ENCODE peak calls at places on chromosomes 1 and 21, in four cellular contexts. One of them, this sample, is unnamed.
A peak's percentile ranks its signal among the peaks of the same experiment; 100 is the strongest.

GRCh38 chr1:167923324-167924039 is 9.5 kb upstream of the ADCY10 start:
- DNase-seq in HCT116: no peak
- DNase-seq in H1: no peak
- DNase-seq in K562: peak; percentile 60
- DNase-seq in this sample: no peak

GRCh38 chr1:41360074-41361027 is 883 bp upstream of the FOXO6 start:
- DNase-seq in HCT116: no peak
- DNase-seq in H1: no peak
- DNase-seq in K562: peak; percentile 45
- DNase-seq in this sample: no peak

GRCh38 chr1:23593042-23593521 is 33.8 kb upstream of the ID3 start:
- DNase-seq in HCT116: no peak
- DNase-seq in H1: no peak
- DNase-seq in K562: no peak
- DNase-seq in this sample: no peak

GRCh38 chr1:92192246-92192645 is 25.5 kb upstream of the C1orf146 start:
- DNase-seq in HCT116: no peak
- DNase-seq in H1: no peak
- DNase-seq in K562: no peak
- DNase-seq in this sample: no peak

GRCh38 chr1:173333581-173333980 is 126.5 kb upstream of the TNFSF4 start:
- DNase-seq in HCT116: no peak
- DNase-seq in H1: no peak
- DNase-seq in K562: no peak
- DNase-seq in this sample: no peak

GRCh38 chr21:46604975-46605758 is at the start of gene S100B:
- DNase-seq in HCT116: no peak
- DNase-seq in H1: no peak
- DNase-seq in K562: no peak
- DNase-seq in this sample: no peak

GRCh38 chr21:46000731-46001641 is 19.4 kb downstream of the COL6A1 start:
- DNase-seq in HCT116: no peak
- DNase-seq in H1: no peak
- DNase-seq in K562: no peak
- DNase-seq in this sample: no peak

GRCh38 chr1:9321480-9321849 is 28.8 kb downstream of the SPSB1 start:
- DNase-seq in HCT116: no peak
- DNase-seq in H1: no peak
- DNase-seq in K562: no peak
- DNase-seq in this sample: no peak

GRCh38 chr1:228986093-228986904 is 251.0 kb downstream of the RHOU start:
- DNase-seq in HCT116: no peak
- DNase-seq in H1: no peak
- DNase-seq in K562: no peak
- DNase-seq in this sample: no peak

GRCh38 chr1:42002220-42002619 is 83.5 kb upstream of the HIVEP3 start:
- DNase-seq in HCT116: no peak
- DNase-seq in H1: no peak
- DNase-seq in K562: no peak
- DNase-seq in this sample: no peak

GRCh38 chr1:204511366-204511765 is 4.8 kb upstream of the MDM4 start:
- DNase-seq in HCT116: no peak
- DNase-seq in H1: no peak
- DNase-seq in K562: no peak
- DNase-seq in this sample: no peak

GRCh38 chr1:42993631-42994121 is 35.0 kb upstream of the SLC2A1 start:
- DNase-seq in HCT116: no peak
- DNase-seq in H1: no peak
- DNase-seq in K562: no peak
- DNase-seq in this sample: no peak

GRCh38 chr1:204075116-204075636 is 2.3 kb downstream of the SOX13 start:
- DNase-seq in HCT116: no peak
- DNase-seq in H1: no peak
- DNase-seq in K562: no peak
- DNase-seq in this sample: no peak

GRCh38 chr1:43864111-43865045 is 69.2 kb upstream of the ARTN start:
- DNase-seq in HCT116: no peak
- DNase-seq in H1: no peak
- DNase-seq in K562: peak; percentile 81
- DNase-seq in this sample: no peak

GRCh38 chr21:29870814-29871213 is 69.0 kb downstream of the GRIK1 start:
- DNase-seq in HCT116: no peak
- DNase-seq in H1: no peak
- DNase-seq in K562: peak; percentile 17
- DNase-seq in this sample: no peak

GRCh38 chr21:26964379-26964778 is 2.5 kb downstream of the ADAMTS5 start:
- DNase-seq in HCT116: no peak
- DNase-seq in H1: no peak
- DNase-seq in K562: no peak
- DNase-seq in this sample: no peak

GRCh38 chr1:29508458-29509107 is 272.3 kb downstream of the PTPRU start:
- DNase-seq in HCT116: no peak
- DNase-seq in H1: no peak
- DNase-seq in K562: no peak
- DNase-seq in this sample: no peak

GRCh38 chr21:44881586-44881939 is 8.1 kb upstream of the PTTG1IP start:
- DNase-seq in HCT116: no peak
- DNase-seq in H1: no peak
- DNase-seq in K562: no peak
- DNase-seq in this sample: no peak

GRCh38 chr1:1354271-1355247 is 3.8 kb downstream of the MXRA8 start:
- DNase-seq in HCT116: no peak
- DNase-seq in H1: no peak
- DNase-seq in K562: no peak
- DNase-seq in this sample: no peak

GRCh38 chr1:201656670-201657032 is 117.7 kb downstream of the NAV1 start:
- DNase-seq in HCT116: no peak
- DNase-seq in H1: no peak
- DNase-seq in K562: no peak
- DNase-seq in this sample: no peak

GRCh38 chr1:206898089-206898908 is 1.1 kb downstream of the IL24 start:
- DNase-seq in HCT116: no peak
- DNase-seq in H1: no peak
- DNase-seq in K562: no peak
- DNase-seq in this sample: no peak

GRCh38 chr1:68321084-68321685 is 88.9 kb upstream of the WLS start:
- DNase-seq in HCT116: no peak
- DNase-seq in H1: peak; percentile 23
- DNase-seq in K562: peak; percentile 39
- DNase-seq in this sample: peak; percentile 57

GRCh38 chr1:70295737-70296136 is 58.8 kb downstream of the ANKRD13C start:
- DNase-seq in HCT116: no peak
- DNase-seq in H1: no peak
- DNase-seq in K562: no peak
- DNase-seq in this sample: no peak

GRCh38 chr1:91596474-91596873 is 95.8 kb downstream of the CDC7 start:
- DNase-seq in HCT116: no peak
- DNase-seq in H1: no peak
- DNase-seq in K562: peak; percentile 79
- DNase-seq in this sample: no peak

GRCh38 chr1:20216574-20216973 is 30.3 kb upstream of the PLA2G2C start:
- DNase-seq in HCT116: peak; percentile 18
- DNase-seq in H1: no peak
- DNase-seq in K562: peak; percentile 36
- DNase-seq in this sample: no peak

GRCh38 chr1:196309386-196309785 is 298.9 kb downstream of the KCNT2 start:
- DNase-seq in HCT116: peak; percentile 27
- DNase-seq in H1: no peak
- DNase-seq in K562: peak; percentile 19
- DNase-seq in this sample: no peak

GRCh38 chr1:27258598-27258997 is 24.2 kb downstream of the WDTC1 start:
- DNase-seq in HCT116: no peak
- DNase-seq in H1: no peak
- DNase-seq in K562: no peak
- DNase-seq in this sample: no peak

GRCh38 chr1:11790880-11791715 is 14.7 kb downstream of the MTHFR start:
- DNase-seq in HCT116: peak; percentile 72
- DNase-seq in H1: no peak
- DNase-seq in K562: peak; percentile 83
- DNase-seq in this sample: no peak

GRCh38 chr1:35893051-35893879 is 10.3 kb downstream of the AGO1 start:
- DNase-seq in HCT116: no peak
- DNase-seq in H1: no peak
- DNase-seq in K562: no peak
- DNase-seq in this sample: no peak

GRCh38 chr21:16563111-16563510 is 833.3 kb downstream of the USP25 start:
- DNase-seq in HCT116: no peak
- DNase-seq in H1: no peak
- DNase-seq in K562: no peak
- DNase-seq in this sample: no peak

GRCh38 chr1:184392779-184393522 is 6.1 kb downstream of the C1orf21 start:
- DNase-seq in HCT116: no peak
- DNase-seq in H1: no peak
- DNase-seq in K562: no peak
- DNase-seq in this sample: no peak

GRCh38 chr1:184395370-184395769 is 8.5 kb downstream of the C1orf21 start:
- DNase-seq in HCT116: no peak
- DNase-seq in H1: no peak
- DNase-seq in K562: no peak
- DNase-seq in this sample: no peak

GRCh38 chr1:184399192-184399847 is 12.5 kb downstream of the C1orf21 start:
- DNase-seq in HCT116: no peak
- DNase-seq in H1: no peak
- DNase-seq in K562: no peak
- DNase-seq in this sample: no peak

GRCh38 chr1:184393924-184394323 is 7.1 kb downstream of the C1orf21 start:
- DNase-seq in HCT116: no peak
- DNase-seq in H1: no peak
- DNase-seq in K562: no peak
- DNase-seq in this sample: no peak

GRCh38 chr1:184396081-184396480 is 9.3 kb downstream of the C1orf21 start:
- DNase-seq in HCT116: no peak
- DNase-seq in H1: no peak
- DNase-seq in K562: no peak
- DNase-seq in this sample: no peak
- TF ChIP-seq ZNF274 in HCT116: no peak
- TF ChIP-seq ZNF274 in H1: no peak
- TF ChIP-seq ZNF274 in K562: no peak
- TF ChIP-seq ZNF274 in this sample: no peak

GRCh38 chr1:230825061-230825803 is 43.1 kb downstream of the C1orf198 start:
- DNase-seq in HCT116: no peak
- DNase-seq in H1: no peak
- DNase-seq in K562: no peak
- DNase-seq in this sample: no peak
- TF ChIP-seq ZNF274 in HCT116: no peak
- TF ChIP-seq ZNF274 in H1: no peak
- TF ChIP-seq ZNF274 in K562: no peak
- TF ChIP-seq ZNF274 in this sample: no peak

DNA sequence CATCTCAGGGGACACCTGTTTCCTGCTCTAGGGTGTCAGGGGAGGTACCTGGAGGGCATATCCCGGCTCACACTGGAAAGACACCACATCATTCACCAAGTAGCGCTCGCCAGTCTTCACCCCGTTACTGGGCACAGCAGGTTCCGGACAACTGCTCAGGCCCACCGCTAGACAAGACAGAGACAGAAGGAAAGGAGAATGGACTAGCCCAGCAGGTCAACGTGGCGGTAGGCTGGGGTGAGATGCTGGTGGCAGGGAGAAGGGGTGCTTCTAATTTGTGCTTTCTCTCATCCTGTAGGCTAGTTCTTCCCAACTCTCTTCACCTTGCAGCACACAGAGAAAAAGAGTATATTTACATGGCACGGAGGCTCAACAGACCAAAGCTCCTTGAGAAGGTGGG is 145.0 kb downstream of the ZSCAN20 start:
- DNase-seq in HCT116: no peak
- DNase-seq in H1: no peak
- DNase-seq in K562: no peak
- DNase-seq in this sample: no peak
- TF ChIP-seq ZNF274 in HCT116: no peak
- TF ChIP-seq ZNF274 in H1: no peak
- TF ChIP-seq ZNF274 in K562: no peak
- TF ChIP-seq ZNF274 in this sample: no peak

DNA sequence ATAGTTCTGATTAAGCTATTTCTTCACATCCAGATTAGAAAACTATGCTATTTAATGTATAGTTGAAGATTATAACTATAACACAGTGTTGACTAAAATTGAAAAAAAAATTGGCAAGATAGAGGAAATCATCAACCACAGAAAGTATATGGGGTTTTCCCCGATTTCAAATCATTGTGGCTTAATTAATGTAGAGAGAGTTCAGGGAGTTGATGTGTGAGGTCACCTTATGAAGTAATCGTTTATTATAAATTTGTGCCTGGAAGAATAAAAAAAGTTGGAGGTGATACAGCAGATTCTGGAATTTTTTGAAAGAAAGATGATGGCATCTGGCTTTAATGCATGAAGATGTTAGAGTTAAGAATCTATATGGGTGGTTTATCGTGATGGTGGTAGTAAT is 84.3 kb downstream of the PTGS2 start:
- DNase-seq in HCT116: no peak
- DNase-seq in H1: no peak
- DNase-seq in K562: no peak
- DNase-seq in this sample: no peak
- TF ChIP-seq ZNF274 in HCT116: no peak
- TF ChIP-seq ZNF274 in H1: no peak
- TF ChIP-seq ZNF274 in K562: no peak
- TF ChIP-seq ZNF274 in this sample: no peak

DNA sequence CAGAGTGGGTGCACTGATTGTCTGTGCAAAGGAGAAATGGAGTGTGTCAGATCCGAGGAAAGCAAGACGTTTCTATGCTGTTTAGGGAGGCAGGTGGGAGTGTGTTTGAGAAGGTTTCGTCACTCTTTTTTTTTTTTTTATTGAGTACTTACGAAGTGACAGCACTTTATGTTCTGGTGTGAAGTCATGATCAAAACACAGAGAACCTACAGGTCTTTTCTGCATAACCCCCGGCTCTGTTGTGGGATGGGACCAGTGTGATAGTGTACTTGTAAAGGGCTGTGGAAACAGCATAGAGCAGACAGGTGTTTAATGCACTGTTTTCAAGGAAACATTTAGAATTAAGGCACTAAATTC is 26.7 kb downstream of the MIA3 start:
- DNase-seq in HCT116: no peak
- DNase-seq in H1: no peak
- DNase-seq in K562: no peak
- DNase-seq in this sample: no peak
- TF ChIP-seq ZNF274 in HCT116: no peak
- TF ChIP-seq ZNF274 in H1: no peak
- TF ChIP-seq ZNF274 in K562: no peak
- TF ChIP-seq ZNF274 in this sample: no peak

GRCh38 chr1:180946537-180947507 is 34.1 kb downstream of the KIAA1614 start:
- DNase-seq in HCT116: no peak
- DNase-seq in H1: no peak
- DNase-seq in K562: no peak
- DNase-seq in this sample: no peak

GRCh38 chr1:180949616-180950000 is 36.9 kb downstream of the KIAA1614 start:
- DNase-seq in HCT116: no peak
- DNase-seq in H1: no peak
- DNase-seq in K562: no peak
- DNase-seq in this sample: no peak

GRCh38 chr1:180948846-180949615 is 36.3 kb downstream of the KIAA1614 start:
- DNase-seq in HCT116: no peak
- DNase-seq in H1: no peak
- DNase-seq in K562: no peak
- DNase-seq in this sample: no peak

GRCh38 chr1:180947901-180948311 is 35.2 kb downstream of the KIAA1614 start:
- DNase-seq in HCT116: no peak
- DNase-seq in H1: no peak
- DNase-seq in K562: no peak
- DNase-seq in this sample: no peak

GRCh38 chr1:180948357-180948756 is 35.7 kb downstream of the KIAA1614 start:
- DNase-seq in HCT116: no peak
- DNase-seq in H1: no peak
- DNase-seq in K562: peak; percentile 31
- DNase-seq in this sample: no peak
- TF ChIP-seq ZNF274 in HCT116: no peak
- TF ChIP-seq ZNF274 in H1: no peak
- TF ChIP-seq ZNF274 in K562: no peak
- TF ChIP-seq ZNF274 in this sample: no peak

This sample was measured in NT2/D1.